ENCODE peak calls at places on chromosomes 11 and 22, in five cellular contexts. V, Q, J, B and U are unnamed samples. For H3K4me1, the result is how much of the 10 kb centered on the place peaks cover.

GRCh38 chr11:4095509-4096230 is 1.1 kb downstream of the RRM1 start:
- DNase-seq in V (peak), Q (no peak), J (no peak), B (no peak), U (peak)

GRCh38 chr11:73876424-73877300 is at the start of the genes COA4 and PAAF1:
- DNase-seq in V (peak), Q (peak), J (peak), B (peak), U (peak)

GRCh38 chr11:45859661-45860140 is 12.4 kb downstream of the CRY2 start:
- DNase-seq in V (no peak), Q (peak), J (peak), B (peak), U (peak)

GRCh38 chr11:100354736-100355135 is 332.4 kb upstream of the ARHGAP42 start:
- DNase-seq in V (no peak), Q (no peak), J (no peak), B (no peak), U (no peak)

GRCh38 chr11:31657091-31657490 is 147.5 kb downstream of the ELP4 start:
- DNase-seq in V (no peak), Q (no peak), J (no peak), B (no peak), U (no peak)

GRCh38 chr11:99687320-99687719 is 666.6 kb downstream of the CNTN5 start:
- DNase-seq in V (no peak), Q (no peak), J (no peak), B (no peak), U (no peak)

GRCh38 chr11:86588566-86589090 is 83.8 kb downstream of the ME3 start:
- DNase-seq in V (no peak), Q (no peak), J (no peak), B (no peak), U (no peak)

GRCh38 chr22:20905415-20906386 is 11.5 kb upstream of the CRKL start:
- DNase-seq in V (no peak), Q (no peak), J (peak), B (no peak), U (no peak)

GRCh38 chr11:41328324-41328723 is 131.1 kb downstream of the LRRC4C start:
- DNase-seq in V (no peak), Q (no peak), J (no peak), B (no peak), U (no peak)

GRCh38 chr22:49753961-49754673 is 73.6 kb downstream of the BRD1 start:
- DNase-seq in V (no peak), Q (no peak), J (no peak), B (no peak), U (no peak)

GRCh38 chr11:58900479-58901420 is 38.5 kb upstream of the GLYATL1 start:
- DNase-seq in V (peak), Q (peak), J (peak), B (no peak), U (peak)

GRCh38 chr11:19116315-19116970 is 525 bp upstream of the ZDHHC13 start:
- DNase-seq in V (no peak), Q (no peak), J (no peak), B (peak), U (no peak)

GRCh38 chr11:78851883-78852586 is 277.4 kb upstream of the NARS2 start:
- DNase-seq in V (no peak), Q (no peak), J (no peak), B (no peak), U (no peak)

GRCh38 chr11:130269544-130269943 is 45.2 kb downstream of the ZBTB44 start:
- DNase-seq in V (no peak), Q (no peak), J (no peak), B (no peak), U (no peak)

GRCh38 chr11:8867035-8867434 is 44.0 kb upstream of the AKIP1 start:
- DNase-seq in V (no peak), Q (no peak), J (no peak), B (no peak), U (peak)

GRCh38 chr22:37065149-37065548 is 13.6 kb downstream of the KCTD17 start:
- DNase-seq in V (no peak), Q (no peak), J (no peak), B (no peak), U (no peak)

GRCh38 chr22:25736378-25737011 is 5.5 kb upstream of the MYO18B start:
- DNase-seq in V (no peak), Q (no peak), J (no peak), B (no peak), U (no peak)

GRCh38 chr11:46889689-46890475 is 28.5 kb downstream of the LRP4 start:
- DNase-seq in V (peak), Q (peak), J (no peak), B (peak), U (peak)

GRCh38 chr22:35708453-35708852 is 9.2 kb upstream of the APOL5 start:
- DNase-seq in V (no peak), Q (no peak), J (no peak), B (no peak), U (peak)

GRCh38 chr11:108405706-108406105 is 61.6 kb downstream of the C11orf65 start:
- DNase-seq in V (no peak), Q (no peak), J (no peak), B (no peak), U (peak)

GRCh38 chr11:74011360-74012071 is 2.6 kb upstream of the UCP3 start:
- DNase-seq in V (no peak), Q (no peak), J (no peak), B (no peak), U (peak)

GRCh38 chr11:26418391-26418790 is 86.5 kb downstream of the ANO3 start:
- DNase-seq in V (no peak), Q (no peak), J (no peak), B (no peak), U (no peak)

GRCh38 chr11:3219281-3219892 is 774 bp upstream of the MRGPRG start:
- DNase-seq in V (no peak), Q (peak), J (no peak), B (peak), U (no peak)

GRCh38 chr11:16223558-16223957 is 132.8 kb downstream of the SOX6 start:
- DNase-seq in V (no peak), Q (no peak), J (no peak), B (no peak), U (no peak)

GRCh38 chr22:20522828-20523117 is 15.4 kb downstream of the MED15 start:
- DNase-seq in V (no peak), Q (no peak), J (no peak), B (no peak), U (no peak)

GRCh38 chr11:92152245-92152644 is 72.4 kb upstream of the FAT3 start:
- DNase-seq in V (no peak), Q (no peak), J (peak), B (no peak), U (no peak)

GRCh38 chr11:72786305-72787261 is 7.3 kb downstream of the STARD10 start:
- DNase-seq in V (no peak), Q (no peak), J (no peak), B (no peak), U (no peak)

GRCh38 chr22:45975266-45976161 is 1.4 kb downstream of the WNT7B start:
- DNase-seq in V (no peak), Q (no peak), J (no peak), B (no peak), U (no peak)

GRCh38 chr11:837189-837989 is 4.6 kb downstream of the CD151 start:
- DNase-seq in V (no peak), Q (no peak), J (no peak), B (no peak), U (no peak)

GRCh38 chr11:3939651-3940190 is 84.3 kb downstream of the STIM1 start:
- DNase-seq in V (no peak), Q (no peak), J (no peak), B (no peak), U (peak)

GRCh38 chr11:96132437-96132836 is 208.5 kb upstream of the MTMR2 start:
- DNase-seq in V (no peak), Q (no peak), J (no peak), B (no peak), U (peak)

GRCh38 chr11:126971305-126971704 is 29.3 kb downstream of the KIRREL3 start:
- DNase-seq in V (no peak), Q (no peak), J (no peak), B (no peak), U (no peak)

GRCh38 chr11:75100314-75100713 is 3.6 kb upstream of the OR2AT4 start:
- DNase-seq in V (peak), Q (no peak), J (no peak), B (no peak), U (peak)

GRCh38 chr11:74449369-74449931 is 17.9 kb downstream of the KCNE3 start:
- DNase-seq in V (peak), Q (peak), J (no peak), B (no peak), U (peak)

GRCh38 chr22:17915188-17915587 is 109.2 kb downstream of the MICAL3 start:
- DNase-seq in V (no peak), Q (no peak), J (no peak), B (no peak), U (no peak)

GRCh38 chr11:104584823-104585222 is 313.4 kb downstream of the CASP12 start:
- DNase-seq in V (no peak), Q (no peak), J (no peak), B (no peak), U (no peak)

GRCh38 chr11:117097567-117098268 is 510 bp downstream of the SIK3 start:
- DNase-seq in V (peak), Q (peak), J (peak), B (no peak), U (no peak)

GRCh38 chr22:43449205-43449830 is 37.5 kb downstream of the MPPED1 start:
- DNase-seq in V (peak), Q (no peak), J (no peak), B (no peak), U (no peak)

GRCh38 chr22:43448048-43448447 is 36.2 kb downstream of the MPPED1 start:
- DNase-seq in V (no peak), Q (no peak), J (no peak), B (no peak), U (no peak)

GRCh38 chr22:43455861-43456260 is 44.0 kb downstream of the MPPED1 start:
- DNase-seq in V (no peak), Q (no peak), J (no peak), B (no peak), U (no peak)

GRCh38 chr22:43449831-43450225 is 38.0 kb downstream of the MPPED1 start:
- DNase-seq in V (no peak), Q (no peak), J (no peak), B (no peak), U (no peak)

GRCh38 chr22:43451651-43452050 is 39.8 kb downstream of the MPPED1 start:
- DNase-seq in V (no peak), Q (no peak), J (no peak), B (no peak), U (no peak)
- H3K4me1 ChIP-seq in V (under half), Q (under half), J (under half), B (under half), U (under half)

GRCh38 chr11:32892355-32893090 is at the start of gene QSER1:
- DNase-seq in V (peak), Q (peak), J (peak), B (peak), U (peak)
- TF ChIP-seq POLR2A in V (peak), Q (peak), J (peak), B (peak), U (peak)

GRCh38 chr22:22720201-22720723 is 75.8 kb downstream of the GGTLC2 start:
- DNase-seq in V (no peak), Q (no peak), J (no peak), B (no peak), U (peak)

GRCh38 chr22:22716136-22716535 is 71.7 kb downstream of the GGTLC2 start:
- DNase-seq in V (no peak), Q (no peak), J (no peak), B (no peak), U (no peak)

GRCh38 chr22:22714600-22715361 is 70.4 kb downstream of the GGTLC2 start:
- DNase-seq in V (no peak), Q (no peak), J (no peak), B (no peak), U (no peak)

GRCh38 chr22:22720724-22721261 is 76.4 kb downstream of the GGTLC2 start:
- DNase-seq in V (no peak), Q (no peak), J (no peak), B (no peak), U (no peak)

GRCh38 chr22:22717723-22718122 is 73.3 kb downstream of the GGTLC2 start:
- DNase-seq in V (no peak), Q (no peak), J (no peak), B (no peak), U (no peak)
- H3K4me1 ChIP-seq in V (under half), Q (under half), J (under half), B (under half), U (under half)

GRCh38 chr11:65382036-65382803 is at the start of gene SLC25A45:
- DNase-seq in V (peak), Q (peak), J (peak), B (peak), U (peak)
- TF ChIP-seq POLR2A in V (no peak), Q (peak), J (peak), B (peak), U (peak)

DNA sequence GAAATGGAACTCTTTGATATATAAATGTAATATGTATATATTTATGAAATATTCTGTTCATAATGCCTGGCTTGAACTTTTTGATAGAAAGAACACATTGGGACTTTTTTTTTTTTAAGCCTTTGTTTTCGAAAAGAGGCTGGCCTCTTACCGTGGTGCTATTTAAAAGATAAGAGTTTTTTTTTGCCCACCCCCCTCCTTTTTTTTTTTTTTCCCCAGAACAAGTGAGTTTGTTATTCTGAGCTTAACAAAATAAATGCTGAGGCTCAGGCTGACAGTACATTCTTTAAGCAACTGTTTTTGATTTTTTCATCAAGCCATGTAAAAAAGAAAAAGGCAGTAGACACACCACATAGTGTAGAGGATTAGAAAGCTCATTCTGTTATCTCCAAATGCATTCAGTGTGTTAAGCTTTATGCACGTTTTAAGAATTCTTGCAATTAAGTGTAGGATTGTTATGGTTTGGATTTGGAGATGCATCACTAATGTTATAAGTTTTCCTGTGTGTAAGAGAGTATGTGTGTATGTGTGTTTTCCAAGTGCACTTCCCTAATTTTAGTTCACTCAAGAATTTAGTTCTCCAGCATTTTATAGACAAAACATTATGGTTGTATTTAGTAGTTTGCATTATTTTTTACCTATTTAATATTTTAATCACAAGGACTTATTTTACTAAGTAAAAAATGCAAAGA is 12.0 kb downstream of the PDHX start:
- DNase-seq in V (no peak), Q (no peak), J (no peak), B (no peak), U (peak)
- H3K4me1 ChIP-seq in V (half or more), Q (under half), J (half or more), B (under half), U (under half)

GRCh38 chr11:48056325-48057183 is 76.2 kb downstream of the PTPRJ start:
- DNase-seq in V (no peak), Q (no peak), J (no peak), B (no peak), U (no peak)
- TF ChIP-seq POLR2A in V (no peak), Q (no peak), J (no peak), B (no peak), U (no peak)

DNA sequence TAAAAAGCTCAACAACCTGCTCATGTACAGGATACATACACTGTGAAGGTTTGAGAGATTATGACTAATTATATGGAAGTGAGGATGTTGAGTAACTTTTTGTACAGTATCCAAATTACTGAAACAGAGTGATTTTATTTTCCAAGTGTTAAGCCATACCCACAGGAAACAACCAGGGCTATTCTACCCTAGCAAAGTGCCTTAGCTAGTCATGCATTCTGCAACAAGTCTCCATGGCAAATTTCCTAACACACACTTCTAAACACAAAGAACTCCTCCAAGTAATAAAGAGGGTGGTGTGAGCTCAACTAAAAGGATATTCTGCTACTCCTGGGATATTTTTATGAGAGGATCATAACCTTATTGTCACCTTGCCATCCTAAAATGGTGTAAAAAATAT is 4.4 kb downstream of the LGR4 start:
- DNase-seq in V (no peak), Q (no peak), J (no peak), B (no peak), U (peak)
- H3K4me1 ChIP-seq in V (half or more), Q (half or more), J (half or more), B (under half), U (under half)

GRCh38 chr11:118789501-118790356 is 1.2 kb downstream of the DDX6 start:
- DNase-seq in V (no peak), Q (no peak), J (no peak), B (no peak), U (no peak)
- TF ChIP-seq POLR2A in V (no peak), Q (peak), J (no peak), B (no peak), U (no peak)